ENCODE peak calls at places on chromosome 12, in four cellular contexts. One of them, this sample, is unnamed. For H3K9me3, the result is how much of the 10 kb centered on the place peaks cover.

GRCh38 chr12:4763549-4763948 is 43.3 kb downstream of the GALNT8 start:
- DNase-seq in gastrocnemius medialis: no peak
- DNase-seq in A549: peak
- DNase-seq in ovary: peak
- DNase-seq in this sample: peak

GRCh38 chr12:118543651-118544050 is 167.3 kb downstream of the SUDS3 start:
- DNase-seq in ovary: no peak
- DNase-seq in A549: no peak
- DNase-seq in gastrocnemius medialis: no peak
- DNase-seq in this sample: no peak

GRCh38 chr12:86985298-86985697 is 729.1 kb upstream of the MGAT4C start:
- DNase-seq in A549: no peak
- DNase-seq in gastrocnemius medialis: no peak
- DNase-seq in ovary: no peak
- DNase-seq in this sample: no peak

GRCh38 chr12:29148065-29148957 is 767 bp upstream of the FAR2 start:
- DNase-seq in ovary: no peak
- DNase-seq in gastrocnemius medialis: peak
- DNase-seq in A549: peak
- DNase-seq in this sample: peak

GRCh38 chr12:113837528-113838296 is 128.4 kb downstream of the RBM19 start:
- DNase-seq in A549: no peak
- DNase-seq in gastrocnemius medialis: no peak
- DNase-seq in ovary: no peak
- DNase-seq in this sample: no peak

GRCh38 chr12:33322519-33322918 is 117.1 kb downstream of the SYT10 start:
- DNase-seq in gastrocnemius medialis: no peak
- DNase-seq in A549: no peak
- DNase-seq in ovary: no peak
- DNase-seq in this sample: no peak

GRCh38 chr12:8081228-8081920 is 700 bp upstream of the NECAP1 start:
- DNase-seq in gastrocnemius medialis: peak
- DNase-seq in ovary: no peak
- DNase-seq in A549: no peak
- DNase-seq in this sample: no peak

GRCh38 chr12:6334940-6335450 is 6.9 kb downstream of the TNFRSF1A start:
- DNase-seq in ovary: no peak
- DNase-seq in A549: no peak
- DNase-seq in gastrocnemius medialis: no peak
- DNase-seq in this sample: no peak

GRCh38 chr12:56522486-56523193 is 1.0 kb downstream of the RBMS2 start:
- DNase-seq in gastrocnemius medialis: no peak
- DNase-seq in ovary: no peak
- DNase-seq in A549: peak
- DNase-seq in this sample: no peak

GRCh38 chr12:91113621-91114020 is 2.3 kb upstream of the LUM start:
- DNase-seq in ovary: no peak
- DNase-seq in A549: no peak
- DNase-seq in gastrocnemius medialis: no peak
- DNase-seq in this sample: no peak

GRCh38 chr12:122063691-122064033 is 14.9 kb upstream of the MLXIP start:
- DNase-seq in gastrocnemius medialis: no peak
- DNase-seq in A549: no peak
- DNase-seq in ovary: peak
- DNase-seq in this sample: no peak

GRCh38 chr12:53205747-53206146 is 1.3 kb downstream of the ITGB7 start:
- DNase-seq in A549: no peak
- DNase-seq in ovary: no peak
- DNase-seq in gastrocnemius medialis: no peak
- DNase-seq in this sample: peak

GRCh38 chr12:7113389-7113871 is 4.4 kb upstream of the C1RL start:
- DNase-seq in gastrocnemius medialis: no peak
- DNase-seq in A549: peak
- DNase-seq in ovary: no peak
- DNase-seq in this sample: no peak

GRCh38 chr12:88638956-88639355 is 58.7 kb upstream of the KITLG start:
- DNase-seq in gastrocnemius medialis: no peak
- DNase-seq in ovary: no peak
- DNase-seq in A549: no peak
- DNase-seq in this sample: no peak

GRCh38 chr12:65827827-65828231 is 3.5 kb downstream of the HMGA2 start:
- DNase-seq in ovary: no peak
- DNase-seq in A549: no peak
- DNase-seq in gastrocnemius medialis: no peak
- DNase-seq in this sample: no peak

GRCh38 chr12:45648070-45648469 is 81.4 kb upstream of the ARID2 start:
- DNase-seq in A549: no peak
- DNase-seq in ovary: no peak
- DNase-seq in gastrocnemius medialis: peak
- DNase-seq in this sample: peak

GRCh38 chr12:80912906-80913769 is 24.6 kb downstream of the LIN7A start:
- DNase-seq in gastrocnemius medialis: no peak
- DNase-seq in ovary: no peak
- DNase-seq in A549: no peak
- DNase-seq in this sample: no peak

GRCh38 chr12:7221486-7221885 is 32.0 kb downstream of the PEX5 start:
- DNase-seq in ovary: no peak
- DNase-seq in gastrocnemius medialis: no peak
- DNase-seq in A549: no peak
- DNase-seq in this sample: no peak

GRCh38 chr12:114679942-114680341 is 4.0 kb downstream of the TBX3 start:
- DNase-seq in A549: no peak
- DNase-seq in gastrocnemius medialis: no peak
- DNase-seq in ovary: no peak
- DNase-seq in this sample: no peak

GRCh38 chr12:42961395-42961794 is 371.8 kb upstream of the PRICKLE1 start:
- DNase-seq in gastrocnemius medialis: no peak
- DNase-seq in ovary: no peak
- DNase-seq in A549: peak
- DNase-seq in this sample: no peak

GRCh38 chr12:112524676-112525425 is 106.1 kb downstream of the PTPN11 start:
- DNase-seq in ovary: no peak
- DNase-seq in gastrocnemius medialis: no peak
- DNase-seq in A549: peak
- DNase-seq in this sample: no peak

GRCh38 chr12:30725739-30726138 is 29.0 kb downstream of the CAPRIN2 start:
- DNase-seq in ovary: no peak
- DNase-seq in gastrocnemius medialis: no peak
- DNase-seq in A549: peak
- DNase-seq in this sample: no peak

GRCh38 chr12:1429980-1430379 is 164.4 kb downstream of the FBXL14 start:
- DNase-seq in A549: no peak
- DNase-seq in gastrocnemius medialis: no peak
- DNase-seq in ovary: no peak
- DNase-seq in this sample: no peak

GRCh38 chr12:25041006-25041741 is 92.3 kb upstream of the BCAT1 start:
- DNase-seq in gastrocnemius medialis: no peak
- DNase-seq in A549: no peak
- DNase-seq in ovary: no peak
- DNase-seq in this sample: no peak

GRCh38 chr12:79058342-79058741 is 193.8 kb downstream of the SYT1 start:
- DNase-seq in gastrocnemius medialis: no peak
- DNase-seq in ovary: no peak
- DNase-seq in A549: peak
- DNase-seq in this sample: no peak

GRCh38 chr12:79858518-79858917 is 76.4 kb downstream of the PPP1R12A start:
- DNase-seq in A549: no peak
- DNase-seq in ovary: no peak
- DNase-seq in gastrocnemius medialis: no peak
- DNase-seq in this sample: no peak

GRCh38 chr12:24499151-24500146 is 449.5 kb downstream of the BCAT1 start:
- DNase-seq in gastrocnemius medialis: no peak
- DNase-seq in A549: no peak
- DNase-seq in ovary: no peak
- DNase-seq in this sample: no peak

GRCh38 chr12:93748672-93749403 is 71.7 kb downstream of the CRADD start:
- DNase-seq in A549: no peak
- DNase-seq in gastrocnemius medialis: no peak
- DNase-seq in ovary: no peak
- DNase-seq in this sample: no peak

GRCh38 chr12:62588916-62589315 is 122.3 kb downstream of the MON2 start:
- DNase-seq in gastrocnemius medialis: no peak
- DNase-seq in A549: no peak
- DNase-seq in ovary: no peak
- DNase-seq in this sample: no peak

GRCh38 chr12:123896786-123897185 is 75.8 kb downstream of the CCDC92 start:
- DNase-seq in gastrocnemius medialis: no peak
- DNase-seq in ovary: no peak
- DNase-seq in A549: no peak
- DNase-seq in this sample: no peak

GRCh38 chr12:71166869-71167268 is 9.1 kb upstream of the TSPAN8 start:
- DNase-seq in A549: no peak
- DNase-seq in ovary: no peak
- DNase-seq in gastrocnemius medialis: no peak
- DNase-seq in this sample: no peak

GRCh38 chr12:5708371-5708770 is 236.7 kb downstream of the ANO2 start:
- DNase-seq in A549: no peak
- DNase-seq in gastrocnemius medialis: no peak
- DNase-seq in ovary: no peak
- DNase-seq in this sample: no peak

GRCh38 chr12:127538325-127538724 is 728.6 kb upstream of the TMEM132C start:
- DNase-seq in A549: no peak
- DNase-seq in gastrocnemius medialis: no peak
- DNase-seq in ovary: no peak
- DNase-seq in this sample: no peak
- TF ChIP-seq CTCF in A549: no peak
- TF ChIP-seq CTCF in gastrocnemius medialis: no peak
- TF ChIP-seq CTCF in ovary: no peak
- TF ChIP-seq CTCF in this sample: no peak

DNA sequence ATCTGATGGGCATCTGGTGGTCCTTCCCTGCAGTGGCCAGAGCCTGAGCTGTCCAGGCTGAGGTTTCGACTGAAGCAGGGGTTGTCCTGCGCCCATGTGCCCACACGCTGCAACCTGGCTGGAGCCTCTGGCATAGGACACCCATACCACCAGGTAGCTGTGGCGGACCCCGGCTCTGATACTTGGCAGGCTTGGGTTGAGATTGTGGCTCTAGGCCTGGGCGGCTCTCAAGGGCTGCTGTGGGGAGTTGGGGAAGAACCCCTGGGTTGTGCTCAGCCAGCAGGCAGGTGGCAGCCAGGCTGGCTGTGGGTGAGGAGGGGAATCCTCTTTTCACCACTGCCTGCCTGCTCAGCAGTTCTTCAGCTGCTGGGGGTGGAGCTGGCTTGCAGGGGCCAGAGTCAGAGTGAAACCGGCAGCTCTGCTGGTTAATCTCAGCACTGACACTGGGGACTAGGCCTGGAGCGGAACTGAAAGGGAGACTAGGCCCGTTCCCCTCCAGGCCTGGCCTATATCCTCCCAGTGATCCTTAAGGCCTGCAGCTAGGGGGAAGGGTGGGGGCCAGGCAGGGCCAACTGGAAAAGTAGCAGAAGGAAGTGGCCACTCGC is 39.1 kb downstream of the SH2B3 start:
- DNase-seq in A549: no peak
- DNase-seq in gastrocnemius medialis: peak
- DNase-seq in ovary: no peak
- DNase-seq in this sample: peak
- TF ChIP-seq POLR2A in A549: no peak
- TF ChIP-seq POLR2A in gastrocnemius medialis: no peak
- TF ChIP-seq POLR2A in ovary: no peak
- TF ChIP-seq POLR2A in this sample: no peak

DNA sequence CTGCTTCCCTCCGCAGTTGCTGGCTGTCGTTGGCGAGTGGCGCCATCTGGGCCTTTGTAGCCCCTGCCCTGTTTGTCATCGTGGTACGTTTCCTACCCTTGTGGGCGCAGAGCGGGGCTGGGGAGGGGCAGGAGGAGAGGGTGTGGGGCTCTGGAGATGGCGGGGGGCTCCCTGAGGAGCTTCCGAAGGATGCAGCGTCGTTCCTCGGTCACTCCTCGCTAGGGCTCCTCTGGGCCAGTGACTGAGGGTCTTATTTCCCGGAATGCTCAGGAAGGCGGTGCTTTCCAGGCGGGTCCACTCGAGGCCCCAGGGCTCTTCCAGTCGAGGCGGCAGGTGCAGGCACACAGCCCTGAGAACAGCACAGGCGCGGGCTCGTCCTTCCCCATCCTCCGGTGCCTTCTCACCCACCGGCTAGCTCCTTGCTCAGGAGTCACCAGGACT is 167.1 kb downstream of the ADGRD1 start:
- DNase-seq in gastrocnemius medialis: no peak
- DNase-seq in A549: no peak
- DNase-seq in ovary: no peak
- DNase-seq in this sample: peak
- H3K9me3 ChIP-seq in gastrocnemius medialis: under half
- H3K9me3 ChIP-seq in A549: under half
- H3K9me3 ChIP-seq in ovary: under half
- H3K9me3 ChIP-seq in this sample: under half

GRCh38 chr12:3315201-3315661 is 175.8 kb upstream of the PRMT8 start:
- DNase-seq in ovary: peak
- DNase-seq in A549: no peak
- DNase-seq in gastrocnemius medialis: peak
- DNase-seq in this sample: no peak

GRCh38 chr12:3314306-3314663 is 176.7 kb upstream of the PRMT8 start:
- DNase-seq in gastrocnemius medialis: no peak
- DNase-seq in A549: no peak
- DNase-seq in ovary: no peak
- DNase-seq in this sample: no peak

GRCh38 chr12:3311491-3312103 is 179.4 kb upstream of the PRMT8 start:
- DNase-seq in gastrocnemius medialis: no peak
- DNase-seq in ovary: no peak
- DNase-seq in A549: no peak
- DNase-seq in this sample: no peak

GRCh38 chr12:3313066-3313465 is 177.9 kb upstream of the PRMT8 start:
- DNase-seq in A549: no peak
- DNase-seq in ovary: no peak
- DNase-seq in gastrocnemius medialis: no peak
- DNase-seq in this sample: no peak

DNA sequence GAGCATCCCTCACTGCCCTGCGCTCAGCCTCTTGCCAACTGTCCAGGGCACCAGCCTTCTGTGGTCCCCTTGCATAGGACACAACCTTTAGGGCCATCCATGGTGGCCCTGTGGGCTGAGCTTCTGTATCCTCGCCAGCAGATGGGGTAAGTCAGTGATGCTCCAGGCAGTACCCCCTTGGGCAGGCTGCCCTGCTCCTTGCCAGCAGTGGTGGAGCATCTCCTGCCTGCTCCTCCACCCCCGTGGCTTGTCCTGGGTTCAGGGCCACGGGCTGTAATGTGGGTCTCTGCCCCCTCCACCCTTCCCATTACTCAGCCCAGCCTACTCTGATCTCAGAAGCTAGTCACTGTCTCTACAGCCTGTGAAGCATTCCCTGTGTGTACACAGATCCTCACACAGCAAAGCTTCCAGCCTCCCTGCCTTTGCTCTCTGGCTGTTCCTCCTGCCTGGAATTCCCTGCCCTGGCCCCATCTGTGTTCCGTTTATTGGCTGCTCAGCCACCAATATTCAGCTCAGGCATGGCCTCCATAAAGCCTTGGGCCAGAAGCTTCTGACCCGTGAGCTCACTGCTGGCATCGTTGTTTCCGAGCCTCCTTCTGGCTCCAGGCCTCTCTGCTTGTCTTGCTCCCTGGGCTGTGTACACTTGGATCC is 177.2 kb upstream of the PRMT8 start:
- DNase-seq in A549: peak
- DNase-seq in ovary: no peak
- DNase-seq in gastrocnemius medialis: no peak
- DNase-seq in this sample: no peak
- TF ChIP-seq CTCF in A549: peak
- TF ChIP-seq CTCF in ovary: no peak
- TF ChIP-seq CTCF in gastrocnemius medialis: no peak
- TF ChIP-seq CTCF in this sample: no peak